ENCODE peak calls at places on chromosomes 4 and X, in six cellular contexts. T is astrocyte; N is activated effector memory CD4-positive, alpha-beta T cell treated with anti-CD3 and anti-CD28 coated beads, Interleukin-2, amount 50 U/mL, for 16 hours; D is MM.1S; I is AG20443; Y is Karpas-422. C is an unnamed sample.

GRCh38 chr4:185396724-185397402 is at the start of gene ANKRD37:
- DNase-seq in T (peak), N (peak), D (peak), I (peak), Y (no peak), C (no peak)

GRCh38 chr4:140186651-140187315 is 32.8 kb upstream of the MAML3 start:
- DNase-seq in T (peak), N (no peak), D (no peak), I (peak), Y (no peak), C (peak)

GRCh38 chrX:102042706-102043325 is 82.7 kb upstream of the TCEAL2 start:
- DNase-seq in T (no peak), N (no peak), D (no peak), I (peak), Y (no peak), C (no peak)

GRCh38 chr4:182835006-182835740 is 82.0 kb downstream of the DCTD start:
- DNase-seq in T (no peak), N (peak), D (no peak), I (no peak), Y (no peak), C (no peak)

GRCh38 chrX:39194673-39195072 is 393.4 kb downstream of the MID1IP1 start:
- DNase-seq in T (no peak), N (no peak), D (no peak), I (no peak), Y (no peak), C (no peak)

GRCh38 chrX:114583646-114584433 is at the start of gene HTR2C:
- DNase-seq in T (no peak), N (no peak), D (no peak), I (peak), Y (no peak), C (no peak)

GRCh38 chrX:53631156-53631555 is 55.4 kb downstream of the HUWE1 start:
- DNase-seq in T (peak), N (no peak), D (no peak), I (no peak), Y (no peak), C (peak)

GRCh38 chrX:48677456-48678030 is 6.1 kb upstream of the WAS start:
- DNase-seq in T (no peak), N (no peak), D (no peak), I (no peak), Y (peak), C (no peak)

GRCh38 chr4:185506422-185506821 is 28.9 kb downstream of the PDLIM3 start:
- DNase-seq in T (no peak), N (no peak), D (no peak), I (no peak), Y (no peak), C (no peak)

GRCh38 chrX:18885317-18886004 is 98.5 kb downstream of the PHKA2 start:
- DNase-seq in T (peak), N (no peak), D (peak), I (no peak), Y (no peak), C (no peak)

GRCh38 chrX:107000013-107000515 is at the start of gene MORC4:
- DNase-seq in T (peak), N (peak), D (peak), I (peak), Y (peak), C (peak)

C was measured in A172.